ENCODE peak calls at places on chromosomes 3 and 15, in seven cellular contexts. C, O, T, F, I, D and B are unnamed samples.

GRCh38 chr3:66153961-66154923 is 66.6 kb upstream of the SLC25A26 start:
- DNase-seq in T (peak), I (no peak), C (no peak), O (no peak), D (no peak), F (no peak), B (no peak)

GRCh38 chr3:122777563-122777962 is 16.1 kb downstream of the HSPBAP1 start:
- DNase-seq in C (no peak), I (no peak), D (no peak), O (no peak), F (no peak), T (no peak), B (no peak)

GRCh38 chr15:91975241-91975978 is 121.9 kb downstream of the SLCO3A1 start:
- DNase-seq in T (peak), F (no peak), O (no peak), C (no peak), I (no peak), D (no peak), B (peak)

GRCh38 chr3:163671201-163671600 is 1407.1 kb downstream of the SI start:
- DNase-seq in O (no peak), I (no peak), C (no peak), T (no peak), F (no peak), D (peak), B (peak)

GRCh38 chr15:63983071-63983711 is 63.1 kb downstream of the DAPK2 start:
- DNase-seq in T (no peak), F (no peak), I (no peak), O (no peak), C (no peak), D (no peak), B (no peak)

GRCh38 chr15:65580287-65580686 is 30.6 kb downstream of the INTS14 start:
- DNase-seq in D (peak), I (no peak), F (peak), C (no peak), T (no peak), O (peak), B (no peak)

GRCh38 chr15:33068007-33068441 is 126.5 kb downstream of the FMN1 start:
- DNase-seq in I (no peak), O (peak), T (no peak), F (no peak), C (no peak), D (peak), B (peak)

GRCh38 chr3:67044295-67044694 is 46.2 kb downstream of the KBTBD8 start:
- DNase-seq in C (no peak), T (no peak), F (no peak), O (no peak), D (no peak), I (no peak), B (no peak)

GRCh38 chr15:97129684-97130083 is 799.2 kb downstream of the NR2F2 start:
- DNase-seq in D (no peak), C (no peak), F (no peak), T (no peak), I (no peak), O (no peak), B (no peak)

GRCh38 chr15:84552896-84553295 is 47.9 kb upstream of the ZSCAN2 start:
- DNase-seq in C (no peak), T (no peak), F (no peak), D (peak), I (no peak), O (no peak), B (no peak)

GRCh38 chr3:72247645-72248388 is 462.9 kb upstream of the PROK2 start:
- DNase-seq in T (peak), F (no peak), C (no peak), I (no peak), D (no peak), O (no peak), B (no peak)

GRCh38 chr15:94075349-94075748 is 156.0 kb upstream of the MCTP2 start:
- DNase-seq in F (peak), C (no peak), O (no peak), D (no peak), T (peak), I (peak), B (no peak)

GRCh38 chr3:58051196-58051595 is 43.0 kb downstream of the FLNB start:
- DNase-seq in I (no peak), T (no peak), F (no peak), D (peak), O (peak), C (no peak), B (peak)

GRCh38 chr15:36814708-36815107 is 235.3 kb downstream of the CDIN1 start:
- DNase-seq in D (no peak), C (no peak), O (peak), T (no peak), I (no peak), F (no peak), B (no peak)

GRCh38 chr3:134483195-134483890 is 2.4 kb downstream of the ANAPC13 start:
- DNase-seq in C (no peak), I (no peak), O (peak), F (no peak), T (no peak), D (peak), B (peak)

GRCh38 chr15:60070838-60071493 is 66.9 kb downstream of the FOXB1 start:
- DNase-seq in T (no peak), F (no peak), I (no peak), O (peak), D (peak), C (no peak), B (peak)

GRCh38 chr3:34973586-34973985 is 665.7 kb upstream of the ARPP21 start:
- DNase-seq in I (no peak), O (no peak), T (no peak), D (no peak), F (no peak), C (no peak), B (no peak)

GRCh38 chr3:169772530-169772950 is 656 bp upstream of the MYNN start:
- DNase-seq in I (peak), D (peak), F (no peak), C (no peak), O (peak), T (peak), B (peak)

GRCh38 chr15:39920510-39921273 is 626 bp upstream of the GPR176 start:
- DNase-seq in F (peak), C (peak), I (peak), D (peak), O (peak), T (peak), B (peak)

GRCh38 chr3:116112686-116113085 is 332.6 kb downstream of the LSAMP start:
- DNase-seq in T (no peak), D (no peak), C (no peak), I (no peak), O (no peak), F (no peak), B (no peak)

GRCh38 chr3:194265996-194266657 is 85.0 kb downstream of the CPN2 start:
- DNase-seq in F (no peak), O (no peak), D (no peak), I (no peak), C (no peak), T (no peak), B (no peak)

GRCh38 chr3:151538706-151539403 is 78.0 kb upstream of the IGSF10 start:
- DNase-seq in I (peak), T (peak), C (no peak), O (no peak), F (no peak), D (no peak), B (no peak)